ENCODE peak calls at places on chromosomes 5 and 9, in five cellular contexts. U is GM23338, Q is PC-3, Y is SK-N-SH, D is MM.1S. V is an unnamed sample. For H3K27me3 and H3K4me1, the result is how much of the 10 kb centered on the place peaks cover.

GRCh38 chr5:133819977-133820471 is 148.4 kb downstream of the C5orf15 start:
- DNase-seq in D (peak), Y (no peak), U (no peak), Q (no peak), V (no peak)

GRCh38 chr5:7856855-7857254 is 5.9 kb upstream of the CFAP90 start:
- DNase-seq in Q (peak), U (peak), Y (peak), D (peak), V (peak)

GRCh38 chr5:132270706-132271105 is 13.2 kb downstream of the PDLIM4 start:
- DNase-seq in Q (no peak), Y (no peak), D (no peak), U (no peak), V (no peak)

GRCh38 chr5:65760504-65761275 is 38.7 kb downstream of the NLN start:
- DNase-seq in U (no peak), Y (no peak), Q (peak), D (peak), V (peak)

GRCh38 chr5:171521219-171521633 is 101.8 kb downstream of the FGF18 start:
- DNase-seq in U (peak), Y (peak), Q (peak), D (no peak), V (peak)

GRCh38 chr5:58459276-58459859 is 518 bp downstream of the PLK2 start:
- DNase-seq in D (peak), U (peak), Y (no peak), Q (no peak), V (peak)

GRCh38 chr9:129145841-129146292 is 32.2 kb downstream of the IER5L start:
- DNase-seq in U (peak), Y (no peak), Q (no peak), D (no peak), V (peak)

GRCh38 chr5:160480652-160481051 is 59.0 kb downstream of the PTTG1 start:
- DNase-seq in Q (peak), U (no peak), Y (no peak), D (no peak), V (no peak)

GRCh38 chr9:93677061-93677571 is 100.7 kb downstream of the PHF2 start:
- DNase-seq in Q (no peak), U (no peak), D (no peak), Y (peak), V (no peak)

GRCh38 chr9:72038408-72038807 is 22.0 kb downstream of the C9orf57 start:
- DNase-seq in Y (no peak), D (no peak), Q (no peak), U (no peak), V (no peak)

GRCh38 chr9:17695482-17695881 is 116.6 kb downstream of the SH3GL2 start:
- DNase-seq in Y (no peak), Q (no peak), U (no peak), D (no peak), V (no peak)

GRCh38 chr5:94777163-94777885 is 158.9 kb downstream of the SLF1 start:
- DNase-seq in Y (peak), D (no peak), U (no peak), Q (no peak), V (no peak)

GRCh38 chr5:62093981-62094380 is 212.0 kb upstream of the KIF2A start:
- DNase-seq in Q (peak), U (peak), D (no peak), Y (peak), V (peak)

GRCh38 chr5:33662721-33663435 is 222.1 kb downstream of the TARS1 start:
- DNase-seq in D (no peak), U (no peak), Q (no peak), Y (no peak), V (no peak)

GRCh38 chr9:27125936-27126335 is 16.9 kb downstream of the TEK start:
- DNase-seq in Q (peak), Y (no peak), D (no peak), U (no peak), V (no peak)

GRCh38 chr5:128532127-128532526 is 5.9 kb downstream of the FBN2 start:
- DNase-seq in U (peak), D (no peak), Q (no peak), Y (no peak), V (no peak)

GRCh38 chr9:110282023-110282766 is 25.9 kb upstream of the TXN start:
- DNase-seq in U (no peak), Y (no peak), Q (no peak), D (no peak), V (peak)

GRCh38 chr9:21968331-21969010 is 25.7 kb downstream of the CDKN2A start:
- DNase-seq in Q (no peak), Y (peak), D (no peak), U (peak), V (peak)

GRCh38 chr9:100167912-100168775 is 69.1 kb downstream of the INVS start:
- DNase-seq in U (no peak), Y (no peak), Q (no peak), D (no peak), V (no peak)

GRCh38 chr9:130498918-130499698 is 54.3 kb downstream of the ASS1 start:
- DNase-seq in D (no peak), Q (no peak), U (no peak), Y (peak), V (peak)

GRCh38 chr9:89038354-89039091 is 47.3 kb downstream of the S1PR3 start:
- DNase-seq in Q (peak), Y (no peak), U (no peak), D (no peak), V (no peak)

GRCh38 chr9:98182889-98183599 is 9.4 kb downstream of the CORO2A start:
- DNase-seq in Y (no peak), Q (no peak), U (no peak), D (no peak), V (peak)

GRCh38 chr5:95808686-95809413 is 13.7 kb downstream of the GLRX start:
- DNase-seq in Q (no peak), D (peak), Y (no peak), U (no peak), V (peak)

GRCh38 chr5:132064140-132064539 is 3.7 kb downstream of the IL3 start:
- DNase-seq in Q (no peak), U (no peak), D (no peak), Y (no peak), V (no peak)

GRCh38 chr9:95104088-95104960 is 213.2 kb downstream of the FANCC start:
- DNase-seq in Q (no peak), D (no peak), Y (peak), U (no peak), V (no peak)

GRCh38 chr9:36036780-36037579 is at the start of gene RECK:
- DNase-seq in U (peak), Q (peak), Y (peak), D (peak), V (peak)

GRCh38 chr5:73834693-73835092 is 208.7 kb downstream of the ARHGEF28 start:
- DNase-seq in D (no peak), Y (no peak), Q (no peak), U (no peak), V (no peak)

GRCh38 chr5:78615697-78616096 is 32.9 kb downstream of the LHFPL2 start:
- DNase-seq in Y (no peak), Q (peak), U (no peak), D (no peak), V (peak)

GRCh38 chr5:173268750-173269580 is 34.0 kb upstream of the NKX2-5 start:
- DNase-seq in U (no peak), Q (no peak), Y (no peak), D (no peak), V (no peak)

DNA sequence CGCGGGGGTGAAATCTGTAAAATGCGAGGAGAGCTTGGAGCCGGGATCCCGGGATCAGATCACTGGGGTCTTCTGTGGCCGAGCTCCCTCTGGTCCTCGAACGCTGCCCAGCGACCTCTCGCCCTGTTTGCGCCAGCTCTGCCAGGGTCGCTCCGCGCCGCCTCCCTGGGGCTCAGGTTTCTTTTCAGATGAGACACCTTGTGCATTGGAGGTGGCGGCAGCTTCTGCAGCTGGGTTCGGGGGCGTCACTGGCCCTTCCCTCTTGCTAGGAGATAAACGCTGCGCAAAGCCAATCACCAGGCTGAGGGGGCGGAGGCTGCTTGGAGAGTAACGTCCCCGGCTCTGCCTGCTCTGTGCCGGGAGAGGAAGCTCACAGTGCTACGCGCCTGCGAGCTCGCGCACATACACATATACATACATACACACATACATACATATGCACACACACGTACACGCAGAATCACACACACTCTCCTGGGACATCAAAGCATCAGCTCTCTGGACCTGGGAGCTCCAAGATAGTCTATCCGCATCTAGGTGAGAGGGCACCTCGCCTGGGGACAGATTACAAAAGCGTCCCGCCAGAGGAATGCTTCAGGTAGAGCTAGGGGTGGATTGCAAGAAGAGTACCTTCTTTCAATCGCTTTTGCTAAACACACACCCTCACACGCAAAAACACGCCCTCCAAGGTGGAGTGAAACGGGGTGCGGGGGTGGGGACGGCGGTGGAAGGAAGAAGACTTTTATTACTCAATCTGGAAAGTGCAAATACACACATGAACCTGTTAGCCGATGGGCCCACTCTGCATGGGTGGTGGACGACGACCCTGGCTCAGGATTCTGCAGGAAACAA is at the start of gene ST8SIA4:
- DNase-seq in U (peak), D (peak), Q (peak), Y (peak), V (peak)
- TF ChIP-seq EZH2phosphoT487 in U (no peak), D (no peak), Q (no peak), Y (no peak), V (no peak)

DNA sequence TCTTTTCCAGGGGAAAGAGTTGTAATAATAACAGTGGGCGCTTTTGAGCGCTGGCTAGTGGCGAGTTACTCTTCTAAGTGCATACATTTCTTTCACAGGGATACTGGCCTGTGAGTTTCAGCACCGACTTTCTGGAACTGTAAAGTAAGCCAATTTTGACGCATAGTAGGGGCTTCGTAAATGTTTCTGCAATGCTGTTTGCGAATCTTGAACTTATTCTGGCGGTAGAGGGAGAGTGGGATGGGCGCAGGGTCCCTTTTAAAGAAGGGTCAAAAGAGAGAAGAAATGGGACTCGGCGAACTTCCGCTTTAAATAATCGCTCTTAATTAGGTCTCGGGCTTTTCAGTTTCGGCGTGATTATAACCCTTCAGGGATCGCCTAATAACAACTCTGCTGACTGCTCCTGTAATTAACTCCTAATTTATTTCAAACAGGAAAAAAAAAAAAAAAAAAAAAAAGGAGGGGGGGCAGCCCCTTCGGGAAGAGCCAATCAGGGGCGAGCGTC is 351 bp upstream of the MSX2 start:
- DNase-seq in D (no peak), Y (peak), U (peak), Q (peak), V (no peak)
- H3K27me3 ChIP-seq in D (under half), Y (under half), U (half or more), Q (under half), V (under half)

GRCh38 chr5:178214160-178214803 is 9.9 kb downstream of the HNRNPAB start:
- DNase-seq in Q (no peak), Y (no peak), U (no peak), D (no peak), V (no peak)

GRCh38 chr5:178212241-178213002 is 8.1 kb downstream of the HNRNPAB start:
- DNase-seq in Y (no peak), D (no peak), Q (no peak), U (no peak), V (no peak)

GRCh38 chr5:178213003-178213449 is 8.7 kb downstream of the HNRNPAB start:
- DNase-seq in Q (no peak), U (no peak), Y (no peak), D (no peak), V (no peak)

GRCh38 chr5:178215263-178216002 is 11.1 kb downstream of the HNRNPAB start:
- DNase-seq in Q (no peak), U (no peak), Y (no peak), D (no peak), V (no peak)

GRCh38 chr5:178213748-178214151 is 9.4 kb downstream of the HNRNPAB start:
- DNase-seq in U (no peak), Y (no peak), Q (no peak), D (no peak), V (peak)
- H3K4me1 ChIP-seq in U (under half), Y (under half), Q (under half), D (under half), V (under half)

DNA sequence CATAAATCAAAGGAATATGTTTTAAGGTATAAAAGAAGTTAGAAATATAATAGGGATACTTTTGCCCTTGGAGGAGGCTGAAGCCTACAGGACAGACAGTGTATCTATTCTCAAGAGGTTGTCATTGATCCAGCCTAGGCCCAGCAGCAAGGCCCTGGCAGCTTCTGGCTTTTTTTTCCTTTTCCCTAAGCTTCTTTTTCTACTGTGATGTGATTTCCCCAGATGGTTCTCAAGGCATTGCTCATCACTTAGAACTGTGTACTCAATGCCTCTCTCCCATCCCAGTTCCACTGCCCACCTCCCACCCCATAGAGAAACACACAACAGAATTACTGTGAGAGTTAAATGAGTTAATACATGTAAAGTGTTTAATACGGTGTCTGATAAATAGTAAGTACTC is 88.6 kb downstream of the SLC44A1 start:
- DNase-seq in U (no peak), Y (no peak), D (no peak), Q (no peak), V (no peak)
- TF ChIP-seq EZH2phosphoT487 in U (no peak), Y (no peak), D (no peak), Q (no peak), V (no peak)

DNA sequence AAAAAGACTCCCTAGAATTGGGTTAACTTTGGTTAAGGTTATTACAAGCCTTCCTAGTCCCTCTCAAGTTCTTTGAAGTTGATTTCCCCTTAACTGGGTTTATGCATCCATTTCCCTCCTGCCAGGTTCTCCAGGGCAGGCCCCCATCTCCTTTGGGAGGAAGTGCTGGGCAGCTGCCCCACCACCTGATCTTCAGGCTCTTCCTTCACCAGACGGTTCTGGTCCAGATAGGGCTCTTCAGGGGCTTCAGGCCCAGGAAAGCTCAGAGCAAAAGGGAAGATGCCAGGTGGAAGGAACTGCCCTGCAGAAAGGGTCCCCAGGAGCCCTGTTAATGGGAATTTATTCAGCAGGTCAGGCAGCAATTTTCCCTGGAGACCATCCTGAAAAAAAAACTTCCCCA is 2.1 kb downstream of the SMIM32 start:
- DNase-seq in Q (no peak), U (no peak), Y (peak), D (no peak), V (no peak)
- H3K27me3 ChIP-seq in Q (under half), U (half or more), Y (under half), D (under half), V (under half)

GRCh38 chr9:34157898-34158297 is 20.9 kb upstream of the UBAP1 start:
- DNase-seq in Q (no peak), U (no peak), Y (no peak), D (no peak), V (no peak)
- H3K4me1 ChIP-seq in Q (under half), U (under half), Y (under half), D (under half), V (under half)

DNA sequence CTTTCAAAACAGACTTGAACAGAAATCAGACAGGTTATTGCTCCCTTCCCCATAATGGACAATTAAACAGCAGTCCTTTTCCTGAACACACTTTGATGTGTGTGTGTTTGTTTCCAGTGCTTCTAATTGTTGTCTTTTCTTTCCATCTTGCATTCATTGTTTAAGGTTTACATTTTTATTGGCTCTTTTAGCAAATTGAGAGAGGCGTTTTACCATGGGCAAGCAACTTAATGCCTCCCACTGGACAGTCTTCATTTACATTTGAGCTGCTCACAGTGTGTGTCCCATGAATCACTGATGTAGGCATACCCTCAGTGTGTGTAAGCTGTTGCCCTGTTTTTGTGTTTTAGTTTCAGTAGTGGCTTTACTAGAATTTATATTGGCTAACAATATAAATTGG is 25.0 kb downstream of the WDR36 start:
- DNase-seq in Y (no peak), Q (no peak), D (no peak), U (peak), V (no peak)
- TF ChIP-seq EZH2phosphoT487 in Y (no peak), Q (no peak), D (no peak), U (no peak), V (no peak)

GRCh38 chr9:138048184-138048583 is 170.6 kb downstream of the CACNA1B start:
- DNase-seq in U (no peak), Q (no peak), D (no peak), Y (peak), V (no peak)
- H3K27me3 ChIP-seq in U (under half), Q (under half), D (half or more), Y (under half), V (under half)

DNA sequence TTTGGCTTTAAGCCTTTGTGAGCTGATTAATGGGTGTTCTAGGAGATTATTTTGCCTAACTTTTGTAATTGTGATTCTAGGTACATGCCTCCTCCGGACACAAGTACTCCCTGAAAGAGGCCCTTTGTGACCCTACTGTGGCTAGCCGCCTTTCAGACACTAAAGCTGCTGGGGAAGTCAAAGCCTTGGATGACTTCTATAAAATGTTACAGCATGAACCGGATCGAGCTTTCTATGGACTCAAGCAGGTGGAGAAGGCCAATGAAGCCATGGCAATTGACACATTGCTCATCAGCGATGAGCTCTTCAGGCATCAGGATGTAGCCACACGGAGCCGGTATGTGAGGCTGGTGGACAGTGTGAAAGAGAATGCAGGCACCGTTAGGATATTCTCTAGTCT is 13.6 kb downstream of the ITGA1 start:
- DNase-seq in U (peak), Y (no peak), Q (peak), D (no peak), V (peak)
- H3K4me1 ChIP-seq in U (half or more), Y (under half), Q (under half), D (under half), V (under half)

DNA sequence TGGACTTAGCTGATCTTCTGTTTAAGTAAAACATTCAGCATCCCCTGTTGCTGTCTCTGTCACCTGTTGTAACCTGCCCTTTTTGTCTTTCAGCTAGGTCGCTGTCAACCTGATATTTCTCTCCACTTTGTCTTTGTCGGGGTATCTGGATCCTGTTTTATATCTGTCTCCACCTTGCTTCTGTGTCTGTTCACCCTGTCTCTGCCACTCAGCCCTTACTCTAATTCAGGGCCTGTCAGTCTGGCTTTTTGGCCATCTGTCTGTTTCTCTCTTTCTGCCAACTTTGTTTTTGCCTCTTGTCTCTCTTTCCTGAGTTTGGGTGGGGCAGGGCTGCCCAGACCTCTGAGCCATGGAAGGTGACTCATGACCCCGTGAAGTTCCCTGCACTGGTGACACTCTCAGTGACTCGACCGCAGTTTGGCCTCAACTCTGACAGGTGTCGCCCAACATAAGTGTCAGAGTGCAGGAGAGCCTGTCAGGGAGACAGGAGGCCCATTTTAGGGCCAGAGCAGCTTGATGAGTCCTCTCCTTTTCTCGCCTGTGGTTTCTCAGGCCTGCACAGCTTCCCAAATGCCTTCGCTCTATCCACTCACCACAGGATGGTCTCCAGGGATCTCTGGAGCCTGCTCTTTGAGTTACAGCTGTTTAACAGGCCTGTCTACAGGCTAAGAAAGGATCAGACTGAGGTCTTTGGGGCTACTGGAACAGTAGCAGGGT is 864 bp downstream of the ZBTB43 start:
- DNase-seq in U (peak), Y (no peak), D (peak), Q (peak), V (peak)
- TF ChIP-seq EZH2phosphoT487 in U (no peak), Y (no peak), D (no peak), Q (no peak), V (no peak)

V was measured in hepatocyte.